ENCODE peak calls at places on chromosome 12, in seven cellular contexts. I is NCI-H2029; Z is NCI-H1436 treated with DMSO at 0.1 percent for 48 hours; U is neural crest cell; T is CD4-positive, alpha-beta T cell; Q is fibroblast of the aortic adventitia; M is OCI-LY7. V is an unnamed sample.

GRCh38 chr12:40170593-40170992 is 54.2 kb upstream of the LRRK2 start:
- DNase-seq in I (no peak), Z (no peak), U (no peak), T (no peak), Q (no peak), M (no peak), V (no peak)

GRCh38 chr12:111424793-111425251 is 19.1 kb downstream of the SH2B3 start:
- DNase-seq in I (no peak), Z (no peak), U (no peak), T (no peak), Q (no peak), M (no peak), V (no peak)

GRCh38 chr12:124599074-124599999 is 31.9 kb upstream of the NCOR2 start:
- DNase-seq in I (no peak), Z (no peak), U (no peak), T (no peak), Q (peak; percentile 78), M (no peak), V (no peak)

GRCh38 chr12:79444089-79444488 is 246.7 kb downstream of the PAWR start:
- DNase-seq in I (no peak), Z (no peak), U (no peak), T (no peak), Q (peak; percentile 55), M (no peak), V (no peak)

GRCh38 chr12:129771238-129771637 is 132.6 kb downstream of the TMEM132D start:
- DNase-seq in I (no peak), Z (peak; percentile 18), U (no peak), T (no peak), Q (no peak), M (no peak), V (no peak)

GRCh38 chr12:47904647-47905312 is at the start of gene VDR:
- DNase-seq in I (peak; percentile 32), Z (peak; percentile 41), U (peak; percentile 43), T (peak; percentile 54), Q (peak; percentile 73), M (peak; percentile 69), V (peak; percentile 60)

GRCh38 chr12:50033317-50033679 is 8.0 kb upstream of the RACGAP1 start:
- DNase-seq in I (no peak), Z (no peak), U (no peak), T (no peak), Q (no peak), M (no peak), V (no peak)

GRCh38 chr12:89346741-89347324 is 5.5 kb downstream of the DUSP6 start:
- DNase-seq in I (peak; percentile 82), Z (no peak), U (no peak), T (no peak), Q (peak; percentile 68), M (no peak), V (no peak)

GRCh38 chr12:51974646-51975045 is 23.1 kb downstream of the ACVR1B start:
- DNase-seq in I (no peak), Z (no peak), U (no peak), T (no peak), Q (no peak), M (no peak), V (no peak)

GRCh38 chr12:83224012-83224411 is 537.3 kb downstream of the TMTC2 start:
- DNase-seq in I (no peak), Z (no peak), U (no peak), T (no peak), Q (no peak), M (no peak), V (no peak)

GRCh38 chr12:64813733-64814132 is 10.7 kb upstream of the TBC1D30 start:
- DNase-seq in I (no peak), Z (no peak), U (no peak), T (no peak), Q (no peak), M (no peak), V (no peak)

GRCh38 chr12:122834921-122835692 is at the start of gene HIP1R:
- DNase-seq in I (no peak), Z (no peak), U (peak; percentile 34), T (peak; percentile 46), Q (no peak), M (peak; percentile 69), V (peak; percentile 43)

GRCh38 chr12:112148031-112148513 is 22.7 kb downstream of the TRAFD1 start:
- DNase-seq in I (peak; percentile 7), Z (no peak), U (no peak), T (no peak), Q (peak; percentile 59), M (no peak), V (no peak)

GRCh38 chr12:79634957-79635471 is 55.8 kb downstream of the PAWR start:
- DNase-seq in I (no peak), Z (no peak), U (no peak), T (no peak), Q (peak; percentile 83), M (no peak), V (no peak)

GRCh38 chr12:120497524-120498150 is 1.7 kb downstream of the DYNLL1 start:
- DNase-seq in I (no peak), Z (no peak), U (no peak), T (no peak), Q (peak; percentile 35), M (no peak), V (no peak)

GRCh38 chr12:122851820-122852219 is 16.6 kb downstream of the HIP1R start:
- DNase-seq in I (no peak), Z (no peak), U (no peak), T (no peak), Q (peak; percentile 86), M (no peak), V (no peak)